ENCODE peak calls at places on chromosomes 6 and 20, in four cellular contexts. S is WTC11, B is ELR, T is endothelial cell. K is an unnamed sample.

GRCh38 chr6:2351807-2352431 is 106.5 kb upstream of the GMDS start:
- DNase-seq in B (no peak), T (no peak), S (no peak), K (no peak)

GRCh38 chr6:56595490-56596122 is 47.1 kb downstream of the DST start:
- DNase-seq in T (peak; percentile 26), B (peak; percentile 56), S (peak; percentile 24), K (peak; percentile 17)

GRCh38 chr6:33981421-33981820 is 164.5 kb downstream of the GRM4 start:
- DNase-seq in B (no peak), T (no peak), S (no peak), K (no peak)

GRCh38 chr20:3805594-3806264 is 9.6 kb downstream of the CDC25B start:
- DNase-seq in B (peak; percentile 71), T (no peak), S (no peak), K (no peak)

GRCh38 chr6:45109551-45109950 is 218.6 kb upstream of the RUNX2 start:
- DNase-seq in T (no peak), B (no peak), S (no peak), K (no peak)

GRCh38 chr20:62628691-62629090 is 13.6 kb upstream of the SLCO4A1 start:
- DNase-seq in T (no peak), B (peak; percentile 75), S (peak; percentile 55), K (no peak)

GRCh38 chr6:42279144-42279781 is 61.6 kb upstream of the MRPS10 start:
- DNase-seq in T (no peak), S (no peak), B (peak; percentile 55), K (peak; percentile 41)

GRCh38 chr6:26197736-26198625 is 110.8 kb downstream of the HFE start:
- DNase-seq in B (peak; percentile 70), S (no peak), T (no peak), K (no peak)

GRCh38 chr20:32763202-32763999 is 1.2 kb downstream of the DNMT3B start:
- DNase-seq in T (no peak), S (peak; percentile 41), B (peak; percentile 23), K (no peak)

GRCh38 chr20:44477151-44477550 is 1.5 kb downstream of the TTPAL start:
- DNase-seq in S (no peak), B (peak; percentile 22), T (no peak), K (no peak)

GRCh38 chr6:18536693-18537092 is 149.5 kb downstream of the RNF144B start:
- DNase-seq in T (no peak), B (no peak), S (no peak), K (no peak)

GRCh38 chr6:169981568-169981967 is 230.1 kb downstream of the ERMARD start:
- DNase-seq in S (no peak), B (no peak), T (no peak), K (no peak)

GRCh38 chr6:1346556-1347186 is 34.8 kb downstream of the FOXQ1 start:
- DNase-seq in T (no peak), S (no peak), B (no peak), K (no peak)

GRCh38 chr6:7424967-7425807 is 35.6 kb downstream of the RIOK1 start:
- DNase-seq in B (peak; percentile 28), T (no peak), S (no peak), K (peak; percentile 67)

GRCh38 chr6:151229401-151230276 is 10.1 kb upstream of the AKAP12 start:
- DNase-seq in B (no peak), S (no peak), T (no peak), K (no peak)

GRCh38 chr6:40097590-40097989 is 163.3 kb upstream of the MOCS1 start:
- DNase-seq in B (no peak), T (no peak), S (no peak), K (no peak)

GRCh38 chr6:148177589-148178233 is 164.9 kb upstream of the SASH1 start:
- DNase-seq in B (peak; percentile 78), S (peak; percentile 79), T (peak; percentile 71), K (peak; percentile 13)

GRCh38 chr6:108686896-108687295 is 126.2 kb downstream of the FOXO3 start:
- DNase-seq in T (no peak), S (no peak), B (no peak), K (no peak)

GRCh38 chr6:126204598-126204997 is 135.3 kb upstream of the CENPW start:
- DNase-seq in B (no peak), S (no peak), T (no peak), K (no peak)

GRCh38 chr20:46130534-46130933 is 12.4 kb downstream of the CD40 start:
- DNase-seq in T (no peak), S (no peak), B (no peak), K (no peak)

GRCh38 chr20:63239431-63239830 is 3.7 kb downstream of the BIRC7 start:
- DNase-seq in T (no peak), S (no peak), B (no peak), K (no peak)

GRCh38 chr6:145137425-145137824 is 597.9 kb downstream of the EPM2A start:
- DNase-seq in B (peak; percentile 58), S (no peak), T (no peak), K (no peak)

GRCh38 chr6:170137911-170138910 is 152.7 kb downstream of the DLL1 start:
- DNase-seq in S (no peak), T (no peak), B (no peak), K (no peak)

GRCh38 chr20:1469925-1470571 is 3.4 kb upstream of the NSFL1C start:
- DNase-seq in T (peak; percentile 75), B (peak; percentile 98), S (peak; percentile 83), K (peak; percentile 77)

GRCh38 chr6:1606533-1607235 is 3.0 kb upstream of the FOXC1 start:
- DNase-seq in S (peak; percentile 75), T (peak; percentile 29), B (no peak), K (no peak)

GRCh38 chr6:106413016-106413415 is 52.5 kb downstream of the CRYBG1 start:
- DNase-seq in S (no peak), B (no peak), T (no peak), K (no peak)

GRCh38 chr6:149960488-149960887 is 3.3 kb upstream of the ULBP1 start:
- DNase-seq in S (no peak), T (no peak), B (no peak), K (no peak)

GRCh38 chr6:146887447-146888077 is 288.8 kb downstream of the ADGB start:
- DNase-seq in B (no peak), T (no peak), S (no peak), K (no peak)

GRCh38 chr20:32451682-32452461 is 93.7 kb downstream of the ASXL1 start:
- DNase-seq in T (no peak), B (no peak), S (no peak), K (no peak)

K was measured in HTR-8/SVneo.